ENCODE peak calls at places on chromosomes 7 and 10, in ten cellular contexts. One of them, this sample, is unnamed.

GRCh38 chr10:112374724-112375541 is 1.0 kb downstream of the ACSL5 start:
- DNase-seq in AG04449: no peak
- DNase-seq in activated CD4-positive, alpha-beta T cell treated with anti-CD3 and anti-CD28 coated beads, Interleukin-2, amount 10 ng/mL, durations not matched to agents 7 days and 5 days: peak
- DNase-seq in iris pigment epithelial cell: peak
- DNase-seq in myocyte: no peak
- DNase-seq in bronchial epithelial cell: no peak
- DNase-seq in HFFc6: peak
- DNase-seq in germinal center: peak
- DNase-seq in effector CD4-positive, alpha-beta T cell: no peak
- DNase-seq in HL-60: no peak
- DNase-seq in this sample: no peak

GRCh38 chr7:93194368-93194767 is 31.9 kb downstream of the HEPACAM2 start:
- DNase-seq in myocyte: peak
- DNase-seq in bronchial epithelial cell: peak
- DNase-seq in iris pigment epithelial cell: peak
- DNase-seq in effector CD4-positive, alpha-beta T cell: no peak
- DNase-seq in activated CD4-positive, alpha-beta T cell treated with anti-CD3 and anti-CD28 coated beads, Interleukin-2, amount 10 ng/mL, durations not matched to agents 7 days and 5 days: no peak
- DNase-seq in HL-60: no peak
- DNase-seq in AG04449: no peak
- DNase-seq in HFFc6: peak
- DNase-seq in germinal center: no peak
- DNase-seq in this sample: no peak

GRCh38 chr7:25762511-25763119 is 389.4 kb upstream of the NFE2L3 start:
- DNase-seq in effector CD4-positive, alpha-beta T cell: no peak
- DNase-seq in HL-60: no peak
- DNase-seq in AG04449: no peak
- DNase-seq in HFFc6: no peak
- DNase-seq in bronchial epithelial cell: no peak
- DNase-seq in germinal center: no peak
- DNase-seq in iris pigment epithelial cell: no peak
- DNase-seq in myocyte: no peak
- DNase-seq in activated CD4-positive, alpha-beta T cell treated with anti-CD3 and anti-CD28 coated beads, Interleukin-2, amount 10 ng/mL, durations not matched to agents 7 days and 5 days: no peak
- DNase-seq in this sample: no peak

GRCh38 chr7:46784746-46785145 is 797.2 kb downstream of the TNS3 start:
- DNase-seq in effector CD4-positive, alpha-beta T cell: no peak
- DNase-seq in bronchial epithelial cell: peak
- DNase-seq in AG04449: no peak
- DNase-seq in germinal center: no peak
- DNase-seq in iris pigment epithelial cell: peak
- DNase-seq in myocyte: no peak
- DNase-seq in activated CD4-positive, alpha-beta T cell treated with anti-CD3 and anti-CD28 coated beads, Interleukin-2, amount 10 ng/mL, durations not matched to agents 7 days and 5 days: no peak
- DNase-seq in HL-60: no peak
- DNase-seq in HFFc6: peak
- DNase-seq in this sample: no peak

GRCh38 chr10:21510218-21511070 is 15.0 kb downstream of the SKIDA1 start:
- DNase-seq in activated CD4-positive, alpha-beta T cell treated with anti-CD3 and anti-CD28 coated beads, Interleukin-2, amount 10 ng/mL, durations not matched to agents 7 days and 5 days: no peak
- DNase-seq in bronchial epithelial cell: no peak
- DNase-seq in myocyte: no peak
- DNase-seq in effector CD4-positive, alpha-beta T cell: no peak
- DNase-seq in HL-60: no peak
- DNase-seq in HFFc6: no peak
- DNase-seq in AG04449: no peak
- DNase-seq in iris pigment epithelial cell: no peak
- DNase-seq in germinal center: no peak
- DNase-seq in this sample: no peak

GRCh38 chr7:74606101-74606908 is 51.2 kb upstream of the GTF2I start:
- DNase-seq in iris pigment epithelial cell: no peak
- DNase-seq in bronchial epithelial cell: no peak
- DNase-seq in myocyte: peak
- DNase-seq in AG04449: no peak
- DNase-seq in HFFc6: no peak
- DNase-seq in germinal center: peak
- DNase-seq in activated CD4-positive, alpha-beta T cell treated with anti-CD3 and anti-CD28 coated beads, Interleukin-2, amount 10 ng/mL, durations not matched to agents 7 days and 5 days: peak
- DNase-seq in HL-60: no peak
- DNase-seq in effector CD4-positive, alpha-beta T cell: peak
- DNase-seq in this sample: no peak

GRCh38 chr7:113394856-113395255 is 276.5 kb upstream of the SMIM30 start:
- DNase-seq in bronchial epithelial cell: no peak
- DNase-seq in HFFc6: no peak
- DNase-seq in myocyte: no peak
- DNase-seq in iris pigment epithelial cell: peak
- DNase-seq in activated CD4-positive, alpha-beta T cell treated with anti-CD3 and anti-CD28 coated beads, Interleukin-2, amount 10 ng/mL, durations not matched to agents 7 days and 5 days: no peak
- DNase-seq in AG04449: no peak
- DNase-seq in effector CD4-positive, alpha-beta T cell: no peak
- DNase-seq in HL-60: no peak
- DNase-seq in germinal center: no peak
- DNase-seq in this sample: no peak

GRCh38 chr7:92916751-92917369 is 80.5 kb upstream of the CDK6 start:
- DNase-seq in activated CD4-positive, alpha-beta T cell treated with anti-CD3 and anti-CD28 coated beads, Interleukin-2, amount 10 ng/mL, durations not matched to agents 7 days and 5 days: no peak
- DNase-seq in HFFc6: peak
- DNase-seq in iris pigment epithelial cell: peak
- DNase-seq in germinal center: no peak
- DNase-seq in bronchial epithelial cell: peak
- DNase-seq in HL-60: no peak
- DNase-seq in effector CD4-positive, alpha-beta T cell: no peak
- DNase-seq in AG04449: peak
- DNase-seq in myocyte: peak
- DNase-seq in this sample: no peak

GRCh38 chr7:28144266-28144665 is 36.3 kb downstream of the JAZF1 start:
- DNase-seq in germinal center: no peak
- DNase-seq in myocyte: no peak
- DNase-seq in bronchial epithelial cell: no peak
- DNase-seq in activated CD4-positive, alpha-beta T cell treated with anti-CD3 and anti-CD28 coated beads, Interleukin-2, amount 10 ng/mL, durations not matched to agents 7 days and 5 days: no peak
- DNase-seq in HL-60: no peak
- DNase-seq in HFFc6: no peak
- DNase-seq in AG04449: no peak
- DNase-seq in effector CD4-positive, alpha-beta T cell: no peak
- DNase-seq in iris pigment epithelial cell: no peak
- DNase-seq in this sample: no peak

GRCh38 chr7:70657989-70658578 is 473.9 kb upstream of the GALNT17 start:
- DNase-seq in effector CD4-positive, alpha-beta T cell: no peak
- DNase-seq in HFFc6: no peak
- DNase-seq in iris pigment epithelial cell: no peak
- DNase-seq in activated CD4-positive, alpha-beta T cell treated with anti-CD3 and anti-CD28 coated beads, Interleukin-2, amount 10 ng/mL, durations not matched to agents 7 days and 5 days: no peak
- DNase-seq in myocyte: no peak
- DNase-seq in germinal center: no peak
- DNase-seq in bronchial epithelial cell: no peak
- DNase-seq in HL-60: no peak
- DNase-seq in AG04449: no peak
- DNase-seq in this sample: no peak

GRCh38 chr7:64881461-64882287 is 21.4 kb upstream of the ZNF273 start:
- DNase-seq in HFFc6: no peak
- DNase-seq in iris pigment epithelial cell: no peak
- DNase-seq in myocyte: no peak
- DNase-seq in effector CD4-positive, alpha-beta T cell: no peak
- DNase-seq in HL-60: no peak
- DNase-seq in AG04449: no peak
- DNase-seq in germinal center: no peak
- DNase-seq in bronchial epithelial cell: no peak
- DNase-seq in activated CD4-positive, alpha-beta T cell treated with anti-CD3 and anti-CD28 coated beads, Interleukin-2, amount 10 ng/mL, durations not matched to agents 7 days and 5 days: no peak
- DNase-seq in this sample: no peak